ENCODE peak calls at places on chromosomes 5 and 9, in six cellular contexts. N is GM12891, I is HepG2, U is K562, H is H1, M is GM12878. V is an unnamed sample.
A peak's percentile ranks its signal among the peaks of the same experiment; 100 is the strongest.

GRCh38 chr9:14300588-14300987 is 13.4 kb downstream of the NFIB start:
- DNase-seq in H (no peak), M (no peak), I (no peak), N (no peak), U (no peak), V (no peak)

GRCh38 chr9:734831-735511 is 106.5 kb upstream of the DMRT1 start:
- DNase-seq in H (no peak), M (no peak), I (peak; percentile 79), N (no peak), U (no peak), V (no peak)

GRCh38 chr9:3856592-3856991 is 330.8 kb upstream of the RFX3 start:
- DNase-seq in M (no peak), U (no peak), N (no peak), H (no peak), I (no peak), V (no peak)

GRCh38 chr5:97600486-97600885 is 417.4 kb upstream of the RIOK2 start:
- DNase-seq in M (no peak), U (no peak), I (no peak), H (no peak), N (no peak), V (no peak)

GRCh38 chr9:128689820-128690683 is 1.0 kb downstream of the SET start:
- DNase-seq in I (no peak), H (no peak), N (no peak), M (no peak), U (peak; percentile 90), V (no peak)

GRCh38 chr9:102362463-102363138 is 624.2 kb upstream of the GRIN3A start:
- DNase-seq in H (no peak), U (no peak), N (no peak), M (no peak), I (no peak), V (no peak)

GRCh38 chr9:83304686-83305085 is 233.5 kb downstream of the FRMD3 start:
- DNase-seq in M (no peak), I (no peak), N (no peak), U (no peak), H (no peak), V (no peak)

GRCh38 chr5:169107316-169107715 is 193.6 kb downstream of the SLIT3 start:
- DNase-seq in H (no peak), N (no peak), M (no peak), U (no peak), I (no peak), V (no peak)

GRCh38 chr9:97553841-97554240 is 52.4 kb downstream of the TMOD1 start:
- DNase-seq in H (no peak), N (no peak), I (no peak), U (no peak), M (no peak), V (no peak)

GRCh38 chr9:92245005-92245797 is 48.3 kb downstream of the IARS1 start:
- DNase-seq in H (no peak), M (no peak), U (no peak), I (no peak), N (no peak), V (no peak)

GRCh38 chr5:64165160-64165499 is 513 bp upstream of the RNF180 start:
- DNase-seq in M (no peak), I (no peak), H (no peak), U (no peak), N (no peak), V (no peak)

GRCh38 chr9:304519-305185 is 90.0 kb downstream of the DOCK8 start:
- DNase-seq in I (no peak), H (no peak), M (no peak), N (no peak), U (no peak), V (no peak)

GRCh38 chr5:59206132-59206581 is 623.3 kb downstream of the RAB3C start:
- DNase-seq in U (no peak), H (no peak), N (no peak), I (no peak), M (no peak), V (no peak)

GRCh38 chr9:12415361-12415760 is 277.8 kb upstream of the TYRP1 start:
- DNase-seq in N (no peak), U (no peak), I (no peak), H (no peak), M (no peak), V (no peak)

GRCh38 chr5:159163027-159163699 is 46.2 kb downstream of the RNF145 start:
- DNase-seq in M (no peak), I (no peak), H (no peak), N (no peak), U (no peak), V (no peak)

GRCh38 chr9:120080781-120081180 is 499.2 kb downstream of the CDK5RAP2 start:
- DNase-seq in H (no peak), N (no peak), M (no peak), I (no peak), U (no peak), V (no peak)

GRCh38 chr5:83473344-83474169 is 2.0 kb downstream of the VCAN start:
- DNase-seq in M (peak; percentile 24), H (peak; percentile 100), N (peak; percentile 65), U (peak; percentile 65), I (no peak), V (peak; percentile 60)

GRCh38 chr9:3502560-3503398 is 23.0 kb downstream of the RFX3 start:
- DNase-seq in N (no peak), M (no peak), I (no peak), U (no peak), H (no peak), V (no peak)

GRCh38 chr5:172897691-172898512 is 61.3 kb upstream of the RPL26L1 start:
- DNase-seq in H (no peak), U (no peak), M (no peak), N (no peak), I (no peak), V (no peak)

GRCh38 chr9:10274156-10274555 is 338.6 kb downstream of the PTPRD start:
- DNase-seq in U (no peak), H (no peak), I (no peak), N (no peak), M (no peak), V (no peak)

GRCh38 chr9:38305616-38306015 is 86.9 kb upstream of the ALDH1B1 start:
- DNase-seq in H (no peak), M (no peak), U (no peak), N (no peak), I (no peak), V (no peak)

GRCh38 chr9:133496901-133497411 is 18.1 kb upstream of the SLC2A6 start:
- DNase-seq in U (no peak), N (no peak), I (no peak), M (no peak), H (no peak), V (no peak)

GRCh38 chr5:107519900-107520354 is 150.8 kb downstream of the EFNA5 start:
- DNase-seq in I (no peak), H (no peak), N (no peak), M (peak; percentile 33), U (no peak), V (no peak)

GRCh38 chr5:178074266-178074952 is 38.9 kb upstream of the N4BP3 start:
- DNase-seq in H (no peak), M (no peak), U (peak; percentile 36), N (no peak), I (peak; percentile 72), V (no peak)

GRCh38 chr5:123116063-123116462 is 27.0 kb downstream of the PRDM6 start:
- DNase-seq in N (no peak), I (no peak), M (no peak), H (no peak), U (no peak), V (no peak)

GRCh38 chr9:13857521-13857920 is 456.4 kb downstream of the NFIB start:
- DNase-seq in H (no peak), U (no peak), I (no peak), M (no peak), N (no peak), V (no peak)

GRCh38 chr5:169065400-169065799 is 235.5 kb downstream of the SLIT3 start:
- DNase-seq in H (no peak), I (no peak), M (no peak), N (no peak), U (no peak), V (no peak)

GRCh38 chr9:18474778-18475177 is 825 bp downstream of the ADAMTSL1 start:
- DNase-seq in N (no peak), M (no peak), I (no peak), H (no peak), U (no peak), V (no peak)

GRCh38 chr5:146048994-146049703 is 56.2 kb downstream of the PLAC8L1 start:
- DNase-seq in I (peak; percentile 66), U (peak; percentile 71), H (no peak), M (no peak), N (no peak), V (no peak)

GRCh38 chr9:115018547-115019435 is 88.4 kb upstream of the TNFSF8 start:
- DNase-seq in H (no peak), U (no peak), I (no peak), M (no peak), N (no peak), V (no peak)

GRCh38 chr5:154293219-154293618 is 102.7 kb downstream of the GALNT10 start:
- DNase-seq in H (no peak), M (no peak), I (no peak), U (no peak), N (no peak), V (no peak)

GRCh38 chr5:154295551-154295950 is 105.0 kb downstream of the GALNT10 start:
- DNase-seq in N (no peak), H (no peak), M (no peak), U (no peak), I (no peak), V (no peak)

GRCh38 chr5:154298060-154298459 is 107.5 kb downstream of the GALNT10 start:
- DNase-seq in U (no peak), H (no peak), I (no peak), N (no peak), M (no peak), V (no peak)

GRCh38 chr5:154300207-154300606 is 109.7 kb downstream of the GALNT10 start:
- DNase-seq in U (no peak), N (no peak), I (no peak), M (no peak), H (no peak), V (no peak)

GRCh38 chr5:154296525-154297159 is 106.1 kb downstream of the GALNT10 start:
- DNase-seq in H (no peak), N (no peak), M (no peak), U (no peak), I (no peak), V (no peak)
- TF ChIP-seq POLR2AphosphoS5 in H (no peak), N (no peak), M (no peak), U (no peak), I (no peak), V (no peak)

GRCh38 chr5:92994392-92994791 is 586.6 kb downstream of the NR2F1-AS1 start:
- DNase-seq in U (no peak), N (no peak), H (no peak), I (no peak), M (no peak), V (no peak)

GRCh38 chr5:92991681-92992472 is 589.1 kb downstream of the NR2F1-AS1 start:
- DNase-seq in H (no peak), U (no peak), I (no peak), N (no peak), M (no peak), V (no peak)
- TF ChIP-seq TAF1 in H (no peak), U (no peak), I (no peak), N (no peak), M (no peak), V (no peak)

GRCh38 chr9:101317735-101318134 is 67.1 kb downstream of the BAAT start:
- DNase-seq in H (no peak), N (no peak), M (no peak), U (no peak), I (no peak), V (no peak)
- TF ChIP-seq POLR2A in H (no peak), N (no peak), M (no peak), U (no peak), I (no peak), V (no peak)

GRCh38 chr5:111655169-111655924 is 101.6 kb downstream of the NREP start:
- DNase-seq in H (no peak), U (no peak), I (peak; percentile 1), M (no peak), N (no peak), V (no peak)
- TF ChIP-seq POLR2AphosphoS5 in H (no peak), U (no peak), I (no peak), M (no peak), N (no peak), V (no peak)